ENCODE peak calls at places on chromosomes 1 and 21, in eight cellular contexts. Y is midbrain; K is bronchial epithelial cell; P is mucosa of gallbladder; V is activated naive CD4-positive, alpha-beta T cell; B is A172; F is NB4; G is cerebellum. D is an unnamed sample.

GRCh38 chr1:117671781-117672501 is 66.1 kb downstream of the TENT5C start:
- DNase-seq in Y (peak), K (no peak), P (peak), V (no peak), B (no peak), F (peak), G (peak), D (peak)

GRCh38 chr1:8325771-8326170 is 7.9 kb downstream of the SLC45A1 start:
- DNase-seq in Y (no peak), K (no peak), P (no peak), V (no peak), B (no peak), F (no peak), G (no peak), D (no peak)

GRCh38 chr21:45498646-45499000 is 43.6 kb downstream of the SLC19A1 start:
- DNase-seq in Y (no peak), K (no peak), P (no peak), V (no peak), B (no peak), F (no peak), G (no peak), D (no peak)

GRCh38 chr1:50348449-50349241 is 74.6 kb downstream of the DMRTA2 start:
- DNase-seq in Y (peak), K (peak), P (peak), V (no peak), B (peak), F (peak), G (peak), D (peak)

GRCh38 chr1:207811920-207812720 is 60.3 kb downstream of the CD46 start:
- DNase-seq in Y (peak), K (no peak), P (peak), V (no peak), B (peak), F (peak), G (peak), D (peak)

GRCh38 chr1:226529891-226530290 is 18.7 kb upstream of the STUM start:
- DNase-seq in Y (no peak), K (no peak), P (no peak), V (no peak), B (no peak), F (no peak), G (no peak), D (no peak)

GRCh38 chr1:108719654-108720435 is 7.1 kb downstream of the FNDC7 start:
- DNase-seq in Y (peak), K (peak), P (no peak), V (no peak), B (peak), F (peak), G (no peak), D (no peak)

GRCh38 chr1:110240476-110241210 is 30.5 kb downstream of the KCNC4 start:
- DNase-seq in Y (no peak), K (no peak), P (no peak), V (no peak), B (no peak), F (no peak), G (no peak), D (no peak)

GRCh38 chr1:63322248-63322943 is at the start of gene FOXD3:
- DNase-seq in Y (no peak), K (peak), P (peak), V (no peak), B (no peak), F (peak), G (no peak), D (no peak)

GRCh38 chr1:188089461-188089860 is 1260.7 kb downstream of the PLA2G4A start:
- DNase-seq in Y (no peak), K (no peak), P (no peak), V (no peak), B (peak), F (no peak), G (no peak), D (no peak)

GRCh38 chr1:48329489-48329888 is 107.0 kb downstream of the SLC5A9 start:
- DNase-seq in Y (no peak), K (no peak), P (no peak), V (no peak), B (no peak), F (no peak), G (no peak), D (no peak)

GRCh38 chr1:13702425-13703127 is 2.6 kb downstream of the PRDM2 start:
- DNase-seq in Y (no peak), K (no peak), P (no peak), V (peak), B (no peak), F (no peak), G (no peak), D (no peak)

GRCh38 chr1:167165948-167166702 is 54.6 kb upstream of the POU2F1 start:
- DNase-seq in Y (no peak), K (no peak), P (no peak), V (no peak), B (no peak), F (no peak), G (no peak), D (no peak)

GRCh38 chr1:248841702-248842395 is 3.8 kb downstream of the ZNF672 start:
- DNase-seq in Y (no peak), K (peak), P (no peak), V (no peak), B (peak), F (peak), G (no peak), D (no peak)

GRCh38 chr1:68010543-68010942 is 39.9 kb downstream of the DIRAS3 start:
- DNase-seq in Y (no peak), K (peak), P (no peak), V (no peak), B (no peak), F (no peak), G (no peak), D (no peak)

GRCh38 chr1:16241116-16241763 is 4.3 kb upstream of the CPLANE2 start:
- DNase-seq in Y (no peak), K (no peak), P (no peak), V (no peak), B (no peak), F (no peak), G (no peak), D (no peak)

GRCh38 chr1:42282867-42283583 is 52.0 kb downstream of the FOXJ3 start:
- DNase-seq in Y (no peak), K (peak), P (no peak), V (no peak), B (peak), F (peak), G (no peak), D (no peak)

GRCh38 chr1:147600119-147601111 is 59.1 kb downstream of the BCL9 start:
- DNase-seq in Y (no peak), K (peak), P (no peak), V (no peak), B (peak), F (peak), G (no peak), D (peak)

GRCh38 chr1:42340898-42341297 is 5.9 kb upstream of the FOXJ3 start:
- DNase-seq in Y (no peak), K (no peak), P (no peak), V (no peak), B (no peak), F (no peak), G (no peak), D (no peak)

GRCh38 chr1:234913771-234914170 is 214.9 kb downstream of the TOMM20 start:
- DNase-seq in Y (no peak), K (no peak), P (no peak), V (no peak), B (no peak), F (no peak), G (no peak), D (no peak)

GRCh38 chr1:197841158-197841557 is 61.3 kb upstream of the C1orf53 start:
- DNase-seq in Y (no peak), K (no peak), P (no peak), V (no peak), B (no peak), F (no peak), G (no peak), D (no peak)

D was measured in globus pallidus.